ENCODE peak calls at places on chromosomes 11 and 22, in five cellular contexts. E, C, V, S and T are unnamed samples.

GRCh38 chr11:71129624-71130023 is 122.8 kb downstream of the SHANK2 start:
- DNase-seq in S (no peak), E (no peak), C (no peak), V (no peak), T (no peak)

GRCh38 chr11:73856001-73856663 is 20.5 kb downstream of the COA4 start:
- DNase-seq in S (no peak), V (no peak), C (peak), E (no peak), T (no peak)

GRCh38 chr11:25742800-25743199 is 589.1 kb upstream of the ANO3 start:
- DNase-seq in V (no peak), E (no peak), S (no peak), C (no peak), T (no peak)

GRCh38 chr11:1293619-1294015 is 15.8 kb downstream of the TOLLIP start:
- DNase-seq in E (no peak), V (no peak), C (peak), S (no peak), T (peak)

GRCh38 chr22:45866398-45867117 is 110.4 kb downstream of the WNT7B start:
- DNase-seq in E (no peak), S (no peak), V (no peak), C (peak), T (no peak)

GRCh38 chr11:14722507-14722906 is 78.9 kb downstream of the PDE3B start:
- DNase-seq in V (no peak), S (no peak), E (no peak), C (no peak), T (no peak)

GRCh38 chr11:118230088-118230487 is 5.3 kb upstream of the JAML start:
- DNase-seq in S (no peak), V (no peak), C (no peak), E (no peak), T (no peak)

GRCh38 chr22:19879651-19879995 is 24.9 kb upstream of the GNB1L start:
- DNase-seq in C (peak), V (no peak), E (no peak), S (no peak), T (no peak)

GRCh38 chr11:63520606-63521170 is 14.8 kb downstream of the LGALS12 start:
- DNase-seq in S (no peak), C (no peak), E (no peak), V (no peak), T (no peak)

GRCh38 chr22:50620861-50621490 is 7.0 kb downstream of the ARSA start:
- DNase-seq in E (no peak), S (no peak), V (peak), C (no peak), T (no peak)

GRCh38 chr11:2235588-2236326 is 34.6 kb downstream of the ASCL2 start:
- DNase-seq in C (no peak), V (no peak), E (no peak), S (no peak), T (no peak)

GRCh38 chr11:121448431-121448941 is 3.6 kb upstream of the SORL1 start:
- DNase-seq in C (no peak), E (no peak), S (no peak), V (no peak), T (no peak)

GRCh38 chr22:49400866-49401598 is 426.6 kb downstream of the BRD1 start:
- DNase-seq in S (no peak), V (no peak), C (no peak), E (no peak), T (no peak)

GRCh38 chr11:54558919-54559318 is 44.9 kb downstream of the OR4C46 start:
- DNase-seq in V (no peak), C (no peak), S (peak), E (no peak), T (peak)

GRCh38 chr11:114315749-114316368 is 19.7 kb downstream of the NNMT start:
- DNase-seq in E (no peak), C (no peak), S (no peak), V (no peak), T (no peak)

GRCh38 chr11:112100457-112100856 is 13.8 kb downstream of the SDHD start:
- DNase-seq in E (no peak), V (no peak), S (no peak), C (no peak), T (no peak)

GRCh38 chr11:134882671-134883318 is 470.8 kb upstream of the B3GAT1 start:
- DNase-seq in S (no peak), V (no peak), E (no peak), C (no peak), T (no peak)

GRCh38 chr11:12696911-12697581 is 22.8 kb downstream of the TEAD1 start:
- DNase-seq in V (no peak), S (no peak), C (no peak), E (peak), T (peak)

GRCh38 chr11:45289369-45289768 is 3.2 kb upstream of the SYT13 start:
- DNase-seq in S (no peak), V (no peak), C (no peak), E (no peak), T (no peak)

GRCh38 chr11:129279326-129280026 is 87.4 kb upstream of the ARHGAP32 start:
- DNase-seq in V (no peak), E (peak), C (peak), S (no peak), T (peak)
- TF ChIP-seq JUND in V (no peak), E (no peak), C (no peak), S (no peak), T (no peak)

GRCh38 chr22:41030891-41031290 is 61.5 kb upstream of the EP300 start:
- DNase-seq in E (no peak), C (no peak), V (no peak), S (no peak), T (no peak)
- TF ChIP-seq JUND in E (no peak), C (no peak), V (no peak), S (no peak), T (no peak)

GRCh38 chr11:66048525-66049313 is at the start of gene GAL3ST3:
- DNase-seq in C (peak), S (no peak), E (no peak), V (no peak), T (no peak)

GRCh38 chr11:66045177-66045639 is 3.8 kb downstream of the GAL3ST3 start:
- DNase-seq in V (no peak), E (peak), S (peak), C (peak), T (peak)

GRCh38 chr11:66047541-66048365 is 1.2 kb downstream of the GAL3ST3 start:
- DNase-seq in E (no peak), S (no peak), C (no peak), V (no peak), T (peak)

GRCh38 chr11:66044757-66045156 is 4.2 kb downstream of the GAL3ST3 start:
- DNase-seq in V (no peak), E (no peak), S (no peak), C (no peak), T (no peak)

GRCh38 chr11:66046901-66047300 is 2.1 kb downstream of the GAL3ST3 start:
- DNase-seq in C (no peak), V (no peak), E (no peak), S (no peak), T (no peak)
- TF ChIP-seq JUND in C (no peak), V (no peak), E (no peak), S (no peak), T (no peak)

GRCh38 chr11:72227316-72228228 is 3.0 kb downstream of the INPPL1 start:
- DNase-seq in E (no peak), C (no peak), S (no peak), V (no peak), T (no peak)

GRCh38 chr11:72226701-72227100 is 2.1 kb downstream of the INPPL1 start:
- DNase-seq in E (no peak), S (no peak), V (no peak), C (no peak), T (no peak)

GRCh38 chr11:72224587-72225410 is at the start of gene INPPL1:
- DNase-seq in C (peak), S (peak), E (no peak), V (no peak), T (no peak)

GRCh38 chr11:72223615-72224586 is 666 bp upstream of the INPPL1 start:
- DNase-seq in E (peak), C (peak), V (no peak), S (peak), T (no peak)

GRCh38 chr11:72225411-72225951 is 914 bp downstream of the INPPL1 start:
- DNase-seq in E (no peak), S (no peak), C (peak), V (no peak), T (no peak)
- TF ChIP-seq JUND in E (no peak), S (no peak), C (no peak), V (no peak), T (no peak)

DNA sequence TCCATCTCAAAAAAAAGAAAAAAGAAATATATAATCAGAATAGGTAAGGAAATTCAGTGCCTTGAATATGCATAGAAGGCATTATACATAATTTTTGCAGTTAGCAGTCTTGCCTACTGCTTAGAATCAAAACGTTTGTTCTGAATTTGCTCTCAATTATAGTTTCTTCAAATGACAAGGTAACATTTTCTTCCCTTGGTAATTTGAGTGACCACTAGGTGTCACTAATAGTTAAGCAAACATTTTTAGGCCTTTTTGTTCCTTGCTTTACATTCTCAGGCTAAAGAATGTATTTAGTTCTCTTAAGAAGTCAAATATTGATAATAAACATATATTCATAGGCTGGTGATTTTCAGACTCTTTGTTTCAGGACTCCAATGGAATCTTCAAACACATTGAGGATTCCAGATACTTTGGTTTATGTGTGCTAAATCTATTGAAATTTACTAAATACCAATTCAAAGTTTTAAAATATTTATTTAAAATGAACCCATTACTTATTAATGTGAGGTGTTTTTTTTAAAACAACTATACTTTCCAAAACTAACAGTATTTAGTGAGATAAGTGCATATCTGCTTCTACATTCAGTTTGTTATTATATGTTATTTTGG is 55.0 kb upstream of the DEPDC7 start:
- DNase-seq in V (peak), C (peak), E (peak), S (no peak), T (peak)
- TF ChIP-seq JUND in V (no peak), C (no peak), E (no peak), S (no peak), T (no peak)

GRCh38 chr11:4467811-4468606 is 14.4 kb upstream of the OR52K1 start:
- DNase-seq in V (no peak), S (no peak), E (no peak), C (no peak), T (no peak)

GRCh38 chr11:4466168-4466891 is 16.1 kb upstream of the OR52K1 start:
- DNase-seq in S (no peak), E (no peak), V (no peak), C (no peak), T (no peak)

GRCh38 chr11:4465411-4465810 is 16.3 kb downstream of the OR52K2 start:
- DNase-seq in S (no peak), C (no peak), E (no peak), V (no peak), T (no peak)

GRCh38 chr11:4464216-4465159 is 15.4 kb downstream of the OR52K2 start:
- DNase-seq in C (no peak), S (no peak), E (peak), V (no peak), T (no peak)

DNA sequence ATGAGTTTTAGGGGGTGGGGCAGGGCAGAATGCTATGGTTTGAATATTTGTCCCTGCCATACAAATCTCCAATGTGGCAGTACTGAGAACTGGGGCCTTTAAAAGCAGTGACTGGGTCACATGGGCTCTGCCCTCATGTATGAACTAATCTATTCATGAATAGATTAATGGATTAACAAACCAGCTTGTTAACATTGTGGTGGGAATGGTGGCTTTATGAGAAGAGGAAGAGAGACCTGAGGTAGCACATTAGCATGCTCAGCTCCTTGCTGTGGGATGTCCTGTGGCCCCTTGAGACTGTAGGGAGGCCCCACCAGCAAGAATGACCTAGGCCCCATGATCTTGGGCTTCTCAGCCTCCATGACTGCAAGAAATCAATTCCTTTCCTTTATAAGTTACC is 15.4 kb upstream of the OR52K1 start:
- DNase-seq in C (no peak), V (peak), E (no peak), S (no peak), T (no peak)
- TF ChIP-seq JUND in C (no peak), V (no peak), E (no peak), S (no peak), T (no peak)

DNA sequence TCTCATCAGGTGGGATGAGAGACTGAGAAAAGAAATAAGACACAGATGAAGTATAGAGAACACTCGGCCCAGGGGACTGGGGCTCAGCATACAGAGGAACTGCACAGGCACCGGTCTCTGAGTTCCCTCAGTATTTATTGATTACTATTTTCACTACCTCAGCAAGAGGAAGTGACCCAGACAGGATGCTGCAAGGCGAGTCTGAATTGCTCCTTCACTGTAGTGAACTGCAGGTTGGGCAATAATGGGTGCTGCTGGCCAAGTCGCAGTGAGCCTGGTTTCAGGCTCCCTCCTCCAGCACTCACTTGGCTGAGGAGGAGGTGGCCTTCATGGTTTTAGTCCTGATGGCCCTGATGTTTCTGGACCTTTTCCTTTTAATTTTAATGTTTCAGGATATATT is 10.4 kb downstream of the OR52K2 start:
- DNase-seq in C (no peak), S (no peak), V (no peak), E (no peak), T (no peak)
- TF ChIP-seq JUND in C (no peak), S (no peak), V (no peak), E (no peak), T (no peak)

GRCh38 chr11:83070044-83070877 is 1.4 kb downstream of the RAB30 start:
- DNase-seq in C (no peak), E (no peak), S (no peak), V (no peak), T (no peak)
- TF ChIP-seq JUND in C (no peak), E (no peak), S (no peak), V (no peak), T (no peak)